ENCODE peak calls at places on chromosomes 5 and 9, in four cellular contexts. S is vagina, C is ovary, I is adrenal gland. P is an unnamed sample.

GRCh38 chr9:81801190-81801589 is 111.8 kb upstream of the TLE1 start:
- DNase-seq in I (peak), S (no peak), C (no peak), P (no peak)

GRCh38 chr9:109383947-109384346 is 63.1 kb upstream of the EPB41L4B start:
- DNase-seq in I (no peak), C (no peak), S (no peak), P (no peak)

GRCh38 chr5:135162661-135163265 is 128.7 kb upstream of the PITX1 start:
- DNase-seq in I (no peak), C (no peak), S (no peak), P (no peak)

GRCh38 chr5:31611002-31611401 is 27.9 kb upstream of the PDZD2 start:
- DNase-seq in I (no peak), C (no peak), S (no peak), P (no peak)

GRCh38 chr9:108786756-108787663 is 68.8 kb downstream of the ACTL7B start:
- DNase-seq in I (no peak), C (no peak), S (no peak), P (no peak)

GRCh38 chr9:125262217-125262991 is 778 bp downstream of the GAPVD1 start:
- DNase-seq in S (no peak), C (no peak), I (no peak), P (no peak)

GRCh38 chr5:37580106-37580505 is 201.0 kb downstream of the WDR70 start:
- DNase-seq in S (no peak), C (no peak), I (no peak), P (no peak)

GRCh38 chr9:87557996-87558395 is 60.3 kb downstream of the DAPK1 start:
- DNase-seq in S (no peak), I (peak), C (no peak), P (no peak)

GRCh38 chr5:138712324-138712723 is 40.9 kb upstream of the CTNNA1 start:
- DNase-seq in S (no peak), C (no peak), I (no peak), P (no peak)

GRCh38 chr5:2164586-2164985 is 281.9 kb upstream of the IRX4 start:
- DNase-seq in S (no peak), I (no peak), C (no peak), P (no peak)

GRCh38 chr5:58926549-58926948 is 343.7 kb downstream of the RAB3C start:
- DNase-seq in C (no peak), I (no peak), S (no peak), P (no peak)

GRCh38 chr9:37034320-37034937 is 361 bp upstream of the PAX5 start:
- DNase-seq in S (no peak), C (no peak), I (no peak), P (no peak)

GRCh38 chr5:43412151-43412550 is at the start of gene CCL28:
- DNase-seq in I (no peak), S (peak), C (no peak), P (no peak)

GRCh38 chr5:17360879-17361278 is 137.2 kb upstream of the TAF11L2 start:
- DNase-seq in S (no peak), I (no peak), C (no peak), P (no peak)

GRCh38 chr5:177957241-177957640 is 38.8 kb downstream of the PROP1 start:
- DNase-seq in S (no peak), C (no peak), I (no peak), P (no peak)

GRCh38 chr5:78896128-78896527 is 89.0 kb downstream of the ARSB start:
- DNase-seq in I (no peak), S (no peak), C (no peak), P (peak)

GRCh38 chr9:10274983-10275382 is 337.8 kb downstream of the PTPRD start:
- DNase-seq in I (no peak), C (no peak), S (no peak), P (no peak)

GRCh38 chr5:79547429-79547822 is 33.5 kb upstream of the HOMER1 start:
- DNase-seq in S (no peak), C (no peak), I (no peak), P (no peak)

GRCh38 chr5:179866241-179867078 is 7.8 kb upstream of the MRNIP start:
- DNase-seq in I (no peak), S (no peak), C (no peak), P (no peak)

GRCh38 chr5:50667079-50667652 is 729 bp downstream of the PARP8 start:
- DNase-seq in I (peak), S (no peak), C (peak), P (peak)

GRCh38 chr9:123556464-123557435 is 200.8 kb downstream of the CRB2 start:
- DNase-seq in S (no peak), C (no peak), I (no peak), P (no peak)

GRCh38 chr9:99181621-99182020 is 40.1 kb downstream of the ALG2 start:
- DNase-seq in C (no peak), S (no peak), I (no peak), P (peak)

GRCh38 chr5:87074934-87075541 is 192.6 kb upstream of the RASA1 start:
- DNase-seq in C (no peak), I (no peak), S (no peak), P (no peak)

GRCh38 chr9:101050650-101051049 is 22.1 kb downstream of the PLPPR1 start:
- DNase-seq in S (no peak), I (no peak), C (no peak), P (no peak)

GRCh38 chr9:137149942-137150484 is 11.1 kb downstream of the GRIN1 start:
- DNase-seq in C (no peak), S (no peak), I (no peak), P (no peak)

GRCh38 chr5:75054110-75054930 is 2.0 kb upstream of the GCNT4 start:
- DNase-seq in S (no peak), C (no peak), I (peak), P (no peak)

GRCh38 chr5:31866166-31866565 is 227.2 kb downstream of the PDZD2 start:
- DNase-seq in C (no peak), S (no peak), I (no peak), P (no peak)

GRCh38 chr9:84357235-84357634 is 16.7 kb upstream of the SLC28A3 start:
- DNase-seq in S (no peak), I (no peak), C (no peak), P (no peak)

GRCh38 chr5:74326571-74327338 is 313.8 kb downstream of the ENC1 start:
- DNase-seq in C (no peak), S (no peak), I (no peak), P (peak)

GRCh38 chr9:75798484-75798883 is 92.0 kb upstream of the PCSK5 start:
- DNase-seq in S (no peak), I (no peak), C (no peak), P (no peak)

GRCh38 chr5:157306690-157307089 is 40.8 kb downstream of the CYFIP2 start:
- DNase-seq in C (no peak), I (no peak), S (no peak), P (no peak)

GRCh38 chr5:71860048-71860447 is 141.0 kb downstream of the CARTPT start:
- DNase-seq in I (no peak), C (no peak), S (no peak), P (no peak)

GRCh38 chr5:134138416-134139376 is 24.2 kb downstream of the TCF7 start:
- DNase-seq in C (peak), I (peak), S (peak), P (no peak)

GRCh38 chr9:108211576-108211975 is 644.2 kb downstream of the ACTL7B start:
- DNase-seq in S (no peak), C (no peak), I (no peak), P (no peak)

GRCh38 chr5:65076251-65076869 is 307.6 kb downstream of the CWC27 start:
- DNase-seq in C (no peak), S (no peak), I (peak), P (peak)

GRCh38 chr5:36040651-36041536 is 25.8 kb downstream of the UGT3A2 start:
- DNase-seq in I (no peak), S (peak), C (no peak), P (peak)

GRCh38 chr9:90340421-90340820 is 302.2 kb downstream of the DIRAS2 start:
- DNase-seq in I (no peak), C (no peak), S (no peak), P (no peak)

GRCh38 chr5:38870595-38870994 is 24.8 kb downstream of the OSMR start:
- DNase-seq in I (no peak), S (no peak), C (no peak), P (no peak)
- H3K27ac ChIP-seq in I (no peak), S (peak), C (no peak), P (no peak)

GRCh38 chr5:56616454-56617160 is 198.7 kb upstream of the MAP3K1 start:
- DNase-seq in S (no peak), I (peak), C (no peak), P (no peak)
- H3K27ac ChIP-seq in S (peak), I (no peak), C (no peak), P (no peak)

GRCh38 chr9:20321683-20322082 is 300.6 kb downstream of the MLLT3 start:
- DNase-seq in S (no peak), C (no peak), I (no peak), P (no peak)
- H3K27ac ChIP-seq in S (no peak), C (no peak), I (no peak), P (no peak)

GRCh38 chr9:121921444-121921843 is 171.7 kb downstream of the TTLL11 start:
- DNase-seq in I (no peak), S (no peak), C (no peak), P (peak)
- H3K27ac ChIP-seq in I (no peak), S (no peak), C (no peak), P (no peak)

GRCh38 chr9:88988796-88989641 is 2.2 kb upstream of the S1PR3 start:
- DNase-seq in I (no peak), C (no peak), S (no peak), P (no peak)
- H3K27ac ChIP-seq in I (peak), C (no peak), S (peak), P (no peak)

DNA sequence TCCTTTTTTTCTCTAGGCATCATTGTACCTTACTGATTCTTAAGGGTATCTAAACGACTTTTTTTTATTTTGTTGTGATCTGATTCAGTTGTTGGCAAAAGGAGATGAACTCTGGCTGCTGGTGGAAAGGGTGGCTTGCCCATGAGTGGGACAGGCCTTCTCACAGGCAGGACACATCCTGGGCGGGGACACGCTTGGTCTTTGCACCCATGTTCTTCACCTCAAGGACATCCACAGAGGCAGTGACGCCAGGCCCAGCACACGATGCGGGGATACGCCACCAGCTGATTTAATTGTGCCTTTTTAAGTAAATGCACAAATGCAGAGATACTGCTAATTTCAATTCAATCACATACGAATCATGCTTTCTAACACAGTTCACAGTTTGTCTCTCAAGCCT is 208.1 kb downstream of the FANCC start:
- DNase-seq in C (no peak), S (no peak), I (no peak), P (no peak)
- H3K27ac ChIP-seq in C (no peak), S (peak), I (no peak), P (no peak)

GRCh38 chr5:173396311-173396993 is 68.2 kb upstream of the STC2 start:
- DNase-seq in I (no peak), S (no peak), C (no peak), P (peak)
- H3K27ac ChIP-seq in I (no peak), S (no peak), C (no peak), P (no peak)

GRCh38 chr5:120510994-120511686 is 47.0 kb downstream of the PRR16 start:
- DNase-seq in C (no peak), S (no peak), I (no peak), P (no peak)

GRCh38 chr5:120507826-120508463 is 43.8 kb downstream of the PRR16 start:
- DNase-seq in S (no peak), C (no peak), I (no peak), P (no peak)

GRCh38 chr5:120507197-120507596 is 43.1 kb downstream of the PRR16 start:
- DNase-seq in I (no peak), S (no peak), C (no peak), P (no peak)

GRCh38 chr5:120510098-120510634 is 46.1 kb downstream of the PRR16 start:
- DNase-seq in C (no peak), S (no peak), I (no peak), P (no peak)

GRCh38 chr5:120509056-120509455 is 45.0 kb downstream of the PRR16 start:
- DNase-seq in C (no peak), I (no peak), S (no peak), P (no peak)
- H3K27ac ChIP-seq in C (no peak), I (no peak), S (no peak), P (no peak)

P was measured in SJCRH30.